ENCODE peak calls at places on chromosome 15, in seven cellular contexts. C, G, R, X, I, N and P are unnamed samples.

GRCh38 chr15:93178371-93178770 is 89.4 kb upstream of the RGMA start:
- DNase-seq in X (no peak), N (no peak), G (no peak), R (no peak), C (no peak), I (no peak), P (no peak)

GRCh38 chr15:29470794-29471193 is 201.2 kb upstream of the NSMCE3 start:
- DNase-seq in C (no peak), G (peak; percentile 61), N (no peak), R (no peak), X (no peak), I (no peak), P (no peak)

GRCh38 chr15:49830411-49830810 is 209.6 kb downstream of the DTWD1 start:
- DNase-seq in R (no peak), G (no peak), C (no peak), I (no peak), X (no peak), N (no peak), P (no peak)

GRCh38 chr15:70722266-70723123 is 40.9 kb downstream of the UACA start:
- DNase-seq in I (no peak), G (peak; percentile 60), X (no peak), R (peak; percentile 22), N (no peak), C (peak; percentile 67), P (no peak)

GRCh38 chr15:29568840-29569532 is 253.3 kb downstream of the TJP1 start:
- DNase-seq in N (peak; percentile 30), I (no peak), X (no peak), G (peak; percentile 83), C (peak; percentile 6), R (no peak), P (no peak)

GRCh38 chr15:70535071-70535954 is 228.0 kb downstream of the UACA start:
- DNase-seq in I (no peak), C (no peak), G (peak; percentile 57), N (no peak), X (no peak), R (no peak), P (peak; percentile 42)

GRCh38 chr15:75712668-75713337 is at the start of gene CSPG4:
- DNase-seq in I (peak; percentile 95), G (no peak), R (peak; percentile 81), X (no peak), C (peak; percentile 81), N (peak; percentile 37), P (no peak)

GRCh38 chr15:70799667-70800450 is 36.5 kb upstream of the UACA start:
- DNase-seq in C (peak; percentile 99), R (no peak), N (peak; percentile 61), I (no peak), G (no peak), X (no peak), P (no peak)

GRCh38 chr15:38474155-38474757 is 20.3 kb downstream of the FAM98B start:
- DNase-seq in X (no peak), I (no peak), G (peak; percentile 79), C (peak; percentile 70), R (peak; percentile 55), N (peak; percentile 24), P (no peak)

GRCh38 chr15:50107591-50108408 is 11.2 kb downstream of the ATP8B4 start:
- DNase-seq in N (peak; percentile 70), C (no peak), G (no peak), X (peak; percentile 72), R (no peak), I (no peak), P (no peak)

GRCh38 chr15:45551691-45552090 is 29.1 kb upstream of the SLC30A4 start:
- DNase-seq in G (no peak), X (no peak), N (no peak), R (no peak), C (no peak), I (no peak), P (no peak)

GRCh38 chr15:79529441-79529840 is 97.3 kb downstream of the MINAR1 start:
- DNase-seq in R (no peak), X (no peak), C (no peak), G (no peak), N (no peak), I (no peak), P (no peak)

GRCh38 chr15:47431501-47431900 is 285.8 kb upstream of the SEMA6D start:
- DNase-seq in G (no peak), X (no peak), C (peak; percentile 92), R (no peak), N (no peak), I (no peak), P (no peak)

GRCh38 chr15:33612721-33613304 is 302.0 kb downstream of the RYR3 start:
- DNase-seq in C (peak; percentile 25), G (no peak), R (no peak), I (no peak), X (no peak), N (no peak), P (no peak)

GRCh38 chr15:26166429-26166828 is 303.3 kb upstream of the ATP10A start:
- DNase-seq in X (no peak), I (no peak), C (no peak), R (no peak), G (no peak), N (no peak), P (no peak)

GRCh38 chr15:88571153-88572029 is 24.9 kb upstream of the DET1 start:
- DNase-seq in R (no peak), N (no peak), X (no peak), C (no peak), G (no peak), I (no peak), P (no peak)

GRCh38 chr15:44427756-44428724 is 611 bp downstream of the CTDSPL2 start:
- DNase-seq in C (peak; percentile 71), I (no peak), G (peak; percentile 87), X (no peak), N (peak; percentile 60), R (no peak), P (no peak)

GRCh38 chr15:38307251-38307650 is 54.6 kb downstream of the SPRED1 start:
- DNase-seq in G (peak; percentile 22), I (no peak), R (no peak), N (no peak), C (no peak), X (no peak), P (no peak)

GRCh38 chr15:75188499-75188898 is 13.2 kb upstream of the C15orf39 start:
- DNase-seq in C (no peak), R (no peak), I (peak; percentile 42), X (peak; percentile 10), N (no peak), G (no peak), P (peak; percentile 58)

GRCh38 chr15:61226313-61227250 is 2.5 kb downstream of the RORA start:
- DNase-seq in I (no peak), X (no peak), N (no peak), R (no peak), C (no peak), G (no peak), P (no peak)

GRCh38 chr15:39625451-39625850 is 44.6 kb downstream of the THBS1 start:
- DNase-seq in R (no peak), G (no peak), I (no peak), X (no peak), N (no peak), C (no peak), P (no peak)

GRCh38 chr15:94411279-94411678 is 179.9 kb downstream of the MCTP2 start:
- DNase-seq in X (no peak), C (no peak), G (no peak), R (no peak), N (no peak), I (no peak), P (no peak)

GRCh38 chr15:55907797-55908196 is 85.6 kb downstream of the NEDD4 start:
- DNase-seq in I (no peak), R (no peak), C (peak; percentile 100), N (no peak), G (no peak), X (no peak), P (peak; percentile 79)

GRCh38 chr15:56243117-56243773 is 434 bp downstream of the RFX7 start:
- DNase-seq in G (peak; percentile 32), X (peak; percentile 57), R (peak; percentile 60), N (peak; percentile 29), I (peak; percentile 68), C (peak; percentile 41), P (peak; percentile 67)

GRCh38 chr15:41689083-41689482 is 28.9 kb downstream of the MGA start:
- DNase-seq in G (no peak), N (no peak), R (no peak), C (no peak), I (no peak), X (no peak), P (no peak)
- H3K4me1 ChIP-seq in G (peaks cover 2% of the 10 kb centered on the region), N (peaks cover 14% of the 10 kb centered on the region), R (peaks cover 24% of the 10 kb centered on the region), C (no peaks in the 10 kb centered on the region), I (no peaks in the 10 kb centered on the region), X (peaks cover 30% of the 10 kb centered on the region), P (peaks cover 6% of the 10 kb centered on the region)

GRCh38 chr15:74130849-74131617 is 647 bp downstream of the ISLR2 start:
- DNase-seq in G (no peak), X (no peak), N (no peak), I (no peak), C (no peak), R (no peak), P (no peak)
- H3K4me3 ChIP-seq in G (no peak overlapping the region), X (no peak overlapping the region), N (no peak overlapping the region), I (no peak overlapping the region), C (no peak overlapping the region), R (no peak overlapping the region), P (no peak overlapping the region)

DNA sequence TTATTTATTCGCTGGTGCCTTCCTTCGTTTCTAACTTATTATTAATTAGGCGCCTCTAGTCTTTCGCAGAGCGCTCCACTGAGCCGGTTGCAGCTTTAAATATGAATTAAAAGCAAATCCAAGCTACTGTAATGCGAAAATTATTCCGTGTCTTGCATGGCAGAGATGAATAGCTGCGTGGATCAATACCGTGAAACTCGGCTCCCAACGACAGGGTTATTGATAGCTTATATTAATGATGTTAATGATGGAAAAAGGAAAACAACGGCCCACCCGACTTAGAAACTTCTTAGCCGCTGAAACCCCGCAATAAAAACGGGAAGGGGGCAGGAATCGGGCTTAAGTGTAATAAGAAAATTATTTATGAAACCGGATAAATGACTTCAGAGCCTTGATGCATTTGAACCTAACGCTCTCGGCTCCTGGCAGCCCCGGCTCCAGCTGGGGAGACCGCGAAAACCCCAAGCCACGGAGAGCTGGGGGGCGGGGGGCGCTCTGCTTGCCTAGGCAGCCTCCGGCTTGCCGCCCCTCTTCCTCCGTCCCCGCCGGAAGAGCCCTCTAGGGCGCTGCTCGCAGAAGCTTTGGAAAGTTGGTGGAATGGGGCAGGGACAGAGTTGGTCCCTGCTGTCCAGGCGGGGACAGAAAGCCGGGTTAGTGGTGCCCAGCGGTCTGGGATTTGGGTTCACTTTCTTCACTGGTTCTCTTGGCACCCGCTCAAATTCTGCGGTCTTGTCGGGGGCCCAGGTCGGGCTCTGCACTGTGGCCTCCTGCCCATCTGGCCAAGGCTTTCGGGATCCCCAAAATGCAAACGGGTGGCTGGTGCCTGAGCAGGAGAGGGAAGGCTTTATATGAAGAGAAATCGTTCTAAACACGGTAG is 7.7 kb upstream of the ONECUT1 start:
- DNase-seq in G (no peak), R (no peak), X (no peak), I (no peak), N (no peak), C (no peak), P (no peak)
- H3K9me3 ChIP-seq in G (peaks cover 1% of the 10 kb centered on the region), R (no peaks in the 10 kb centered on the region), X (no peaks in the 10 kb centered on the region), I (no peaks in the 10 kb centered on the region), N (no peaks in the 10 kb centered on the region), C (no peaks in the 10 kb centered on the region), P (no peaks in the 10 kb centered on the region)

DNA sequence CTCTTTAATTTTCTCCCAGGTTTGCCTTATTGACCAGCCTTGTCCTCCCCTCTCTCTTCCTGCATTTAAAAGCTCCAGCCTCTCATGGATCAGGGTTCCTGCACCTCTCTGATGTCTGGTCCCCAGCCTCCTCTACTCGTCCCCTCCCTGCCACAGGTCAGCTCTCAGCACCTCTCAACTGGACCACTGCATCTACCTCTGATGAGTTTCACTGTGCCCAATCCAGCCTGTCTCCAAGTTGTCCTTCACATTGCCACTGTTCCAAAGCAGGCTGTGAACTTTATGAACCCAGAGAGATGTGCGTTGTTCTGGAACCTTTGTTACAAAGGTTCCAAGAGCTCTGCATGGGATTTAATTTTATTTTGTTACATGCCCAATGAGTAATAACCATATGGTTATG is 76.6 kb downstream of the SLCO3A1 start:
- DNase-seq in N (no peak), C (no peak), R (no peak), X (no peak), I (no peak), G (no peak), P (no peak)
- H3K4me1 ChIP-seq in N (peaks cover 6% of the 10 kb centered on the region), C (no peaks in the 10 kb centered on the region), R (no peaks in the 10 kb centered on the region), X (peaks cover 46% of the 10 kb centered on the region), I (no peaks in the 10 kb centered on the region), G (peaks cover 5% of the 10 kb centered on the region), P (no peaks in the 10 kb centered on the region)